ENCODE peak calls at places on chromosomes 3 and 15, in five cellular contexts. One of them, this sample, is unnamed.

GRCh38 chr15:70936326-70936725 is 43.7 kb downstream of the LRRC49 start:
- DNase-seq in GM12878: no peak
- DNase-seq in tibial nerve: no peak
- DNase-seq in HepG2: no peak
- DNase-seq in K562: no peak
- DNase-seq in this sample: no peak

GRCh38 chr15:88334436-88334835 is 77.9 kb upstream of the NTRK3 start:
- DNase-seq in GM12878: no peak
- DNase-seq in tibial nerve: no peak
- DNase-seq in HepG2: no peak
- DNase-seq in K562: no peak
- DNase-seq in this sample: no peak

GRCh38 chr3:101638262-101638745 is 38.6 kb downstream of the ZBTB11 start:
- DNase-seq in GM12878: no peak
- DNase-seq in tibial nerve: no peak
- DNase-seq in HepG2: peak; percentile 35
- DNase-seq in K562: peak; percentile 17
- DNase-seq in this sample: no peak

GRCh38 chr3:32226875-32227500 is 11.5 kb upstream of the CMTM8 start:
- DNase-seq in GM12878: no peak
- DNase-seq in tibial nerve: no peak
- DNase-seq in HepG2: no peak
- DNase-seq in K562: no peak
- DNase-seq in this sample: no peak

GRCh38 chr15:79179108-79179561 is 88.6 kb upstream of the RASGRF1 start:
- DNase-seq in GM12878: no peak
- DNase-seq in tibial nerve: no peak
- DNase-seq in HepG2: peak; percentile 73
- DNase-seq in K562: peak; percentile 88
- DNase-seq in this sample: no peak

GRCh38 chr3:131388400-131388799 is 6.8 kb downstream of the NUDT16 start:
- DNase-seq in GM12878: no peak
- DNase-seq in tibial nerve: no peak
- DNase-seq in HepG2: no peak
- DNase-seq in K562: no peak
- DNase-seq in this sample: no peak

GRCh38 chr15:79418693-79419279 is 13.3 kb upstream of the MINAR1 start:
- DNase-seq in GM12878: no peak
- DNase-seq in tibial nerve: no peak
- DNase-seq in HepG2: no peak
- DNase-seq in K562: no peak
- DNase-seq in this sample: no peak

GRCh38 chr15:69592954-69593353 is 140.3 kb downstream of the RPLP1 start:
- DNase-seq in GM12878: no peak
- DNase-seq in tibial nerve: no peak
- DNase-seq in HepG2: no peak
- DNase-seq in K562: peak; percentile 68
- DNase-seq in this sample: no peak

GRCh38 chr3:14424711-14425573 is 22.5 kb downstream of the SLC6A6 start:
- DNase-seq in GM12878: no peak
- DNase-seq in tibial nerve: no peak
- DNase-seq in HepG2: no peak
- DNase-seq in K562: peak; percentile 50
- DNase-seq in this sample: no peak

GRCh38 chr3:147699175-147699838 is 290.1 kb downstream of the ZIC1 start:
- DNase-seq in GM12878: no peak
- DNase-seq in tibial nerve: no peak
- DNase-seq in HepG2: no peak
- DNase-seq in K562: no peak
- DNase-seq in this sample: no peak

GRCh38 chr3:9902372-9903237 is at the start of gene IL17RE:
- DNase-seq in GM12878: no peak
- DNase-seq in tibial nerve: no peak
- DNase-seq in HepG2: peak; percentile 41
- DNase-seq in K562: peak; percentile 63
- DNase-seq in this sample: no peak

GRCh38 chr3:143118630-143119008 is 952 bp upstream of the CHST2 start:
- DNase-seq in GM12878: no peak
- DNase-seq in tibial nerve: no peak
- DNase-seq in HepG2: no peak
- DNase-seq in K562: peak; percentile 19
- DNase-seq in this sample: peak; percentile 77

GRCh38 chr3:56413911-56414310 is 54.4 kb downstream of the ERC2 start:
- DNase-seq in GM12878: no peak
- DNase-seq in tibial nerve: no peak
- DNase-seq in HepG2: no peak
- DNase-seq in K562: no peak
- DNase-seq in this sample: no peak

GRCh38 chr3:27322634-27323033 is 46.5 kb downstream of the NEK10 start:
- DNase-seq in GM12878: no peak
- DNase-seq in tibial nerve: no peak
- DNase-seq in HepG2: no peak
- DNase-seq in K562: no peak
- DNase-seq in this sample: no peak

GRCh38 chr3:113151475-113152031 is 59.8 kb upstream of the BOC start:
- DNase-seq in GM12878: no peak
- DNase-seq in tibial nerve: no peak
- DNase-seq in HepG2: no peak
- DNase-seq in K562: no peak
- DNase-seq in this sample: no peak

GRCh38 chr15:70291696-70292510 is 194.2 kb upstream of the TLE3 start:
- DNase-seq in GM12878: no peak
- DNase-seq in tibial nerve: no peak
- DNase-seq in HepG2: no peak
- DNase-seq in K562: no peak
- DNase-seq in this sample: no peak

GRCh38 chr3:33668618-33669017 is 49.4 kb downstream of the CLASP2 start:
- DNase-seq in GM12878: no peak
- DNase-seq in tibial nerve: no peak
- DNase-seq in HepG2: no peak
- DNase-seq in K562: no peak
- DNase-seq in this sample: no peak

GRCh38 chr3:60064210-60065178 is 1014.7 kb upstream of the CFAP20DC start:
- DNase-seq in GM12878: no peak
- DNase-seq in tibial nerve: no peak
- DNase-seq in HepG2: no peak
- DNase-seq in K562: no peak
- DNase-seq in this sample: no peak

GRCh38 chr15:72193781-72194396 is 3.7 kb downstream of the GRAMD2A start:
- DNase-seq in GM12878: no peak
- DNase-seq in tibial nerve: no peak
- DNase-seq in HepG2: no peak
- DNase-seq in K562: no peak
- DNase-seq in this sample: no peak

GRCh38 chr3:100238599-100238998 is 22.2 kb upstream of the TBC1D23 start:
- DNase-seq in GM12878: no peak
- DNase-seq in tibial nerve: no peak
- DNase-seq in HepG2: no peak
- DNase-seq in K562: no peak
- DNase-seq in this sample: no peak

GRCh38 chr3:179832333-179832854 is 179.6 kb downstream of the USP13 start:
- DNase-seq in GM12878: no peak
- DNase-seq in tibial nerve: no peak
- DNase-seq in HepG2: no peak
- DNase-seq in K562: no peak
- DNase-seq in this sample: no peak

GRCh38 chr15:77599899-77600298 is 32.8 kb downstream of the LINGO1 start:
- DNase-seq in GM12878: no peak
- DNase-seq in tibial nerve: no peak
- DNase-seq in HepG2: peak; percentile 20
- DNase-seq in K562: peak; percentile 96
- DNase-seq in this sample: no peak

GRCh38 chr15:43293402-43293801 is 26.7 kb upstream of the TGM5 start:
- DNase-seq in GM12878: no peak
- DNase-seq in tibial nerve: no peak
- DNase-seq in HepG2: peak; percentile 21
- DNase-seq in K562: peak; percentile 85
- DNase-seq in this sample: no peak

GRCh38 chr3:171285287-171285686 is 174.9 kb downstream of the TNIK start:
- DNase-seq in GM12878: peak; percentile 66
- DNase-seq in tibial nerve: no peak
- DNase-seq in HepG2: no peak
- DNase-seq in K562: no peak
- DNase-seq in this sample: no peak

GRCh38 chr3:52286777-52287110 is 884 bp upstream of the GLYCTK start:
- DNase-seq in GM12878: no peak
- DNase-seq in tibial nerve: no peak
- DNase-seq in HepG2: peak; percentile 61
- DNase-seq in K562: no peak
- DNase-seq in this sample: no peak

GRCh38 chr3:111881480-111881879 is 22.4 kb downstream of the PHLDB2 start:
- DNase-seq in GM12878: no peak
- DNase-seq in tibial nerve: no peak
- DNase-seq in HepG2: no peak
- DNase-seq in K562: no peak
- DNase-seq in this sample: no peak

DNA sequence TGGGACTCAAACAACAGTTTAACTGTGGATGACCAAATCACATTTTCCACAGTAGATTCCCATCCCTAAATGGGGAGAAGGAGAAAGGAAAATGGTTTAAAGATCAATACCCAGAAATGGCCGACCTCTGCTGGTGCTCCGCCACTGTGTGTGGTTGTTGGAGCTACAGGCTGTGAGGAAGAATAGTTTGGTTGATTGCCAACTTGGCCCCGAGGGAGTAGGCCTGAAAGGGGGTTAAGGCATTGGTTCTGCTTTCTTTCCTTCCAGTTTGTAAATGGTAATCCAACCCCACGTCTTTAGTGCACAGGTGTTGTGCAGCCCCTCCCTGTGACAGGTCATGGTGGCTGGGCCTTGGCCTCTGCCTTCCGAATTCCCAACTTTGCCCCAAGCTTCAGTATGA is 92.1 kb upstream of the ROPN1 start:
- DNase-seq in GM12878: no peak
- DNase-seq in tibial nerve: no peak
- DNase-seq in HepG2: no peak
- DNase-seq in K562: no peak
- DNase-seq in this sample: no peak
- H3K4me1 ChIP-seq in GM12878: no peaks in the 10 kb centered on the region
- H3K4me1 ChIP-seq in tibial nerve: peaks cover 13% of the 10 kb centered on the region
- H3K4me1 ChIP-seq in HepG2: no peaks in the 10 kb centered on the region
- H3K4me1 ChIP-seq in K562: no peaks in the 10 kb centered on the region
- H3K4me1 ChIP-seq in this sample: peaks cover 14% of the 10 kb centered on the region

GRCh38 chr3:65168547-65168946 is 480.7 kb upstream of the ADAMTS9 start:
- DNase-seq in GM12878: no peak
- DNase-seq in tibial nerve: no peak
- DNase-seq in HepG2: no peak
- DNase-seq in K562: no peak
- DNase-seq in this sample: no peak
- TF ChIP-seq EP300 in GM12878: no peak
- TF ChIP-seq EP300 in tibial nerve: peak; percentile 41
- TF ChIP-seq EP300 in HepG2: no peak
- TF ChIP-seq EP300 in K562: no peak
- TF ChIP-seq EP300 in this sample: no peak

GRCh38 chr3:198092276-198092675 is 132.3 kb downstream of the LMLN start:
- DNase-seq in GM12878: no peak
- DNase-seq in tibial nerve: no peak
- DNase-seq in HepG2: no peak
- DNase-seq in K562: peak; percentile 35
- DNase-seq in this sample: no peak
- H3K27me3 ChIP-seq in GM12878: no peaks in the 10 kb centered on the region
- H3K27me3 ChIP-seq in tibial nerve: no peaks in the 10 kb centered on the region
- H3K27me3 ChIP-seq in HepG2: no peaks in the 10 kb centered on the region
- H3K27me3 ChIP-seq in K562: no peaks in the 10 kb centered on the region
- H3K27me3 ChIP-seq in this sample: peaks cover 64% of the 10 kb centered on the region

GRCh38 chr15:85580914-85581313 is 200.5 kb downstream of the AKAP13 start:
- DNase-seq in GM12878: no peak
- DNase-seq in tibial nerve: no peak
- DNase-seq in HepG2: no peak
- DNase-seq in K562: no peak
- DNase-seq in this sample: no peak
- H3K4me1 ChIP-seq in GM12878: peaks cover 58% of the 10 kb centered on the region
- H3K4me1 ChIP-seq in tibial nerve: peaks cover 66% of the 10 kb centered on the region
- H3K4me1 ChIP-seq in HepG2: peaks cover 9% of the 10 kb centered on the region
- H3K4me1 ChIP-seq in K562: no peaks in the 10 kb centered on the region
- H3K4me1 ChIP-seq in this sample: peaks cover 86% of the 10 kb centered on the region

GRCh38 chr3:542030-542429 is 345.5 kb downstream of the CHL1 start:
- DNase-seq in GM12878: no peak
- DNase-seq in tibial nerve: no peak
- DNase-seq in HepG2: no peak
- DNase-seq in K562: no peak
- DNase-seq in this sample: no peak

GRCh38 chr3:536417-536813 is 339.9 kb downstream of the CHL1 start:
- DNase-seq in GM12878: no peak
- DNase-seq in tibial nerve: no peak
- DNase-seq in HepG2: no peak
- DNase-seq in K562: no peak
- DNase-seq in this sample: no peak

GRCh38 chr3:535566-536416 is 339.2 kb downstream of the CHL1 start:
- DNase-seq in GM12878: no peak
- DNase-seq in tibial nerve: no peak
- DNase-seq in HepG2: no peak
- DNase-seq in K562: no peak
- DNase-seq in this sample: no peak

GRCh38 chr3:541328-541727 is 344.8 kb downstream of the CHL1 start:
- DNase-seq in GM12878: no peak
- DNase-seq in tibial nerve: no peak
- DNase-seq in HepG2: no peak
- DNase-seq in K562: no peak
- DNase-seq in this sample: no peak
- TF ChIP-seq EP300 in GM12878: no peak
- TF ChIP-seq EP300 in tibial nerve: no peak
- TF ChIP-seq EP300 in HepG2: no peak
- TF ChIP-seq EP300 in K562: no peak
- TF ChIP-seq EP300 in this sample: no peak

GRCh38 chr15:46343527-46343926 is 708.7 kb downstream of the SQOR start:
- DNase-seq in GM12878: no peak
- DNase-seq in tibial nerve: no peak
- DNase-seq in HepG2: no peak
- DNase-seq in K562: no peak
- DNase-seq in this sample: no peak

GRCh38 chr15:46344115-46344749 is 709.4 kb downstream of the SQOR start:
- DNase-seq in GM12878: no peak
- DNase-seq in tibial nerve: no peak
- DNase-seq in HepG2: no peak
- DNase-seq in K562: no peak
- DNase-seq in this sample: no peak

DNA sequence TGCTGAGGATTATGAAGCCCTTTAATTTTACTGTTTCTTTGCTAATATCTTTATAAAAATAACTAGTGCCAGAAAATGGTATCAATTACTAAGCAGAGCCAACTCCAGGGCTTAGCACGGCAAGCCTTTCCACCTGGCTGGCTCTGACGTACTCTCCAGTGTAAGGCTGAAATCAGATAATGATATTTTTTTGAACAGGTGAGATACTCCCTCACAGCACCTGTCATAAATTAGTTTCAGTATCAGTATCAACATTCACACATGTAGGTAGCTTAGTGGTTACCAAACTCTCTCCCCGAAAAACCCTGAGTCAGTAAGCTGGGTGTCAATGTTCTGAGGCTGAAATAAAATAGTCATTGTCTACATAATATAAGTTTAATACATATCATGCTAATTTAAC is 710.1 kb downstream of the SQOR start:
- DNase-seq in GM12878: no peak
- DNase-seq in tibial nerve: no peak
- DNase-seq in HepG2: no peak
- DNase-seq in K562: no peak
- DNase-seq in this sample: no peak
- H3K27me3 ChIP-seq in GM12878: no peaks in the 10 kb centered on the region
- H3K27me3 ChIP-seq in tibial nerve: no peaks in the 10 kb centered on the region
- H3K27me3 ChIP-seq in HepG2: no peaks in the 10 kb centered on the region
- H3K27me3 ChIP-seq in K562: no peaks in the 10 kb centered on the region
- H3K27me3 ChIP-seq in this sample: no peaks in the 10 kb centered on the region

GRCh38 chr3:123042413-123042812 is 14.8 kb upstream of the SEMA5B start:
- DNase-seq in GM12878: no peak
- DNase-seq in tibial nerve: no peak
- DNase-seq in HepG2: no peak
- DNase-seq in K562: no peak
- DNase-seq in this sample: no peak
- H3K4me1 ChIP-seq in GM12878: no peaks in the 10 kb centered on the region
- H3K4me1 ChIP-seq in tibial nerve: no peaks in the 10 kb centered on the region
- H3K4me1 ChIP-seq in HepG2: peaks cover 13% of the 10 kb centered on the region
- H3K4me1 ChIP-seq in K562: no peaks in the 10 kb centered on the region
- H3K4me1 ChIP-seq in this sample: no peaks in the 10 kb centered on the region

This sample was measured in esophagus muscularis mucosa.